ENCODE peak calls at places on chromosomes 5 and 9, in four cellular contexts. One of them, this sample, is unnamed. For H3K27me3, the result is how much of the 10 kb centered on the place peaks cover.

GRCh38 chr9:98215266-98215665 is 22.8 kb upstream of the CORO2A start:
- DNase-seq in HCT116: no peak
- DNase-seq in neural progenitor cell: no peak
- DNase-seq in bronchial epithelial cell: no peak
- DNase-seq in this sample: no peak

GRCh38 chr9:133786371-133786753 is 48.2 kb upstream of the SARDH start:
- DNase-seq in HCT116: no peak
- DNase-seq in neural progenitor cell: no peak
- DNase-seq in bronchial epithelial cell: no peak
- DNase-seq in this sample: no peak

GRCh38 chr5:82244854-82245635 is 33.1 kb downstream of the RPS23 start:
- DNase-seq in HCT116: no peak
- DNase-seq in neural progenitor cell: no peak
- DNase-seq in bronchial epithelial cell: no peak
- DNase-seq in this sample: no peak

GRCh38 chr9:19087601-19088000 is 15.1 kb downstream of the HAUS6 start:
- DNase-seq in HCT116: no peak
- DNase-seq in neural progenitor cell: no peak
- DNase-seq in bronchial epithelial cell: peak
- DNase-seq in this sample: peak

GRCh38 chr5:32711693-32712462 is 757 bp downstream of the NPR3 start:
- DNase-seq in HCT116: no peak
- DNase-seq in neural progenitor cell: peak
- DNase-seq in bronchial epithelial cell: no peak
- DNase-seq in this sample: no peak

GRCh38 chr5:173318338-173318737 is 9.9 kb downstream of the STC2 start:
- DNase-seq in HCT116: no peak
- DNase-seq in neural progenitor cell: no peak
- DNase-seq in bronchial epithelial cell: no peak
- DNase-seq in this sample: no peak

GRCh38 chr5:95960802-95961616 is 642 bp downstream of the ELL2 start:
- DNase-seq in HCT116: no peak
- DNase-seq in neural progenitor cell: peak
- DNase-seq in bronchial epithelial cell: peak
- DNase-seq in this sample: no peak

GRCh38 chr9:82106536-82106935 is 118.0 kb downstream of the SPATA31D1 start:
- DNase-seq in HCT116: no peak
- DNase-seq in neural progenitor cell: no peak
- DNase-seq in bronchial epithelial cell: no peak
- DNase-seq in this sample: no peak

GRCh38 chr5:12204761-12205160 is 300.5 kb upstream of the CTNND2 start:
- DNase-seq in HCT116: no peak
- DNase-seq in neural progenitor cell: no peak
- DNase-seq in bronchial epithelial cell: no peak
- DNase-seq in this sample: no peak

GRCh38 chr5:52878671-52879070 is 91.0 kb downstream of the ITGA1 start:
- DNase-seq in HCT116: no peak
- DNase-seq in neural progenitor cell: no peak
- DNase-seq in bronchial epithelial cell: no peak
- DNase-seq in this sample: no peak

GRCh38 chr5:95857185-95857945 is 34.8 kb upstream of the GLRX start:
- DNase-seq in HCT116: no peak
- DNase-seq in neural progenitor cell: no peak
- DNase-seq in bronchial epithelial cell: no peak
- DNase-seq in this sample: no peak

GRCh38 chr9:20402273-20402875 is 219.9 kb downstream of the MLLT3 start:
- DNase-seq in HCT116: no peak
- DNase-seq in neural progenitor cell: no peak
- DNase-seq in bronchial epithelial cell: peak
- DNase-seq in this sample: no peak

GRCh38 chr5:95823738-95824609 is 1.4 kb upstream of the GLRX start:
- DNase-seq in HCT116: peak
- DNase-seq in neural progenitor cell: no peak
- DNase-seq in bronchial epithelial cell: peak
- DNase-seq in this sample: peak

GRCh38 chr5:107135391-107135790 is 535.3 kb downstream of the EFNA5 start:
- DNase-seq in HCT116: no peak
- DNase-seq in neural progenitor cell: no peak
- DNase-seq in bronchial epithelial cell: peak
- DNase-seq in this sample: peak

GRCh38 chr5:107129051-107129450 is 541.7 kb downstream of the EFNA5 start:
- DNase-seq in HCT116: no peak
- DNase-seq in neural progenitor cell: no peak
- DNase-seq in bronchial epithelial cell: no peak
- DNase-seq in this sample: no peak

GRCh38 chr5:107134931-107135330 is 535.8 kb downstream of the EFNA5 start:
- DNase-seq in HCT116: no peak
- DNase-seq in neural progenitor cell: no peak
- DNase-seq in bronchial epithelial cell: peak
- DNase-seq in this sample: no peak
- TF ChIP-seq CTCF in HCT116: no peak
- TF ChIP-seq CTCF in neural progenitor cell: no peak
- TF ChIP-seq CTCF in bronchial epithelial cell: no peak
- TF ChIP-seq CTCF in this sample: no peak

GRCh38 chr5:38845555-38846378 is at the start of gene OSMR:
- DNase-seq in HCT116: peak
- DNase-seq in neural progenitor cell: peak
- DNase-seq in bronchial epithelial cell: peak
- DNase-seq in this sample: peak
- H3K4me3 ChIP-seq in HCT116: peak
- H3K4me3 ChIP-seq in neural progenitor cell: peak
- H3K4me3 ChIP-seq in bronchial epithelial cell: peak
- H3K4me3 ChIP-seq in this sample: peak

DNA sequence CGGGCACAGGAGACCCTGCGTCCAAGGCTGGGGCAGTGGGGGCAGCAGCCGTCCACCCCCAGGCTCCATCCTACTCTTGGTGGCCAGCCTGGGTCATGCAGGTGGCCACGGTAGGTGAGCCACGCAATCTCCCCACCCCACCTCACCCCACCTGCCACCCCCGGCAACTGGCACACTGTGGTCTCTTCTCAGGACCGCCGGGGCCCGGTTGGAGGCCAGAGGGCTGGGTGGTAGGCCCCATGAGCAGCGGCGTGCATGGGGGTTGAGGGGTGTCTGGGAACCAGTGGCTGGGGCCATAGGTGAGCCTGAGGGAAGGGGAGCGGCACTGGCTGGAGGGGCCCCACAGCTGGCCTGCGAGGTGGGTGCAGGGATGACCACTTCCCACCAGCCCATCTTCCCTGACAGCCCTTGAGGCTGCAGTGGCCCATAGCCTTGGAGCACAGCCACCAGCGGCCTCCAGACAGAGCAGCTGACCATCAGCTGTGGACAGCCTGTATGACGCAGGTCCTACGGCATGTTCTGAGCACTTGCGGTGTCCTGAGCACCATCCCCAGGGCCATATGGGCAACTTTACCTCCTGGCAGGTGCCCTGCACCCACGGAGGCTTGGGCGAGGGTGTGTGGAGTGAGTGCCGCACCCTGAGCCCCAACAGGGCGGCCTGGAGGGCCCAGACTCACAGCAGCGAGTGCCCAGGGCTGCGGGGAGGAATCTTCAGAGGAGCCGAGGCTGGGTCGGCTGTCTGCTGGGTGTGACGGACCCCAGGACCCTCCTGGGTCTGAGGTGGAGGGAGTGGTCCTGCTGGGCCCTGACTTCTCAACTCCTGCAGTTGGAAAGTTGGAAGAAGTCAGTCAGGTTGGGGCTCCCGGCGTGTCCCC is 47.4 kb downstream of the KCNT1 start:
- DNase-seq in HCT116: no peak
- DNase-seq in neural progenitor cell: no peak
- DNase-seq in bronchial epithelial cell: no peak
- DNase-seq in this sample: no peak
- H3K27me3 ChIP-seq in HCT116: under half
- H3K27me3 ChIP-seq in neural progenitor cell: under half
- H3K27me3 ChIP-seq in bronchial epithelial cell: under half
- H3K27me3 ChIP-seq in this sample: under half

DNA sequence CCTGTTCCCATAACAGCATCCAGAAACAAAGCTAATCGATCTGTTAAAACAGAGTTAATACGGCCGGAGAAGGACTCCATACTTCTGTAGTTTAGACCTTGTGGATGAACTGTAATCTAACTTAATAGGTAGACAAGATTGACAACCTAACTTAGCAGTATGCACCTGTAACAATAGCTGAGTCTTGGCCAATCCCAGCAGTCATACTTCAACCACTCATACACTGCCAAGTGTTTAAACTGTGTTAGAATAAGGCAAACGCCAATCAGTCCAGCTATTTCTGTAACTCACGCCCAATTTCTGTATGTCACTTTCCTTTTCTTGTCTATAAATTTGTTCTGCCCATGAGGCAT is 33.7 kb upstream of the MACIR start:
- DNase-seq in HCT116: peak
- DNase-seq in neural progenitor cell: no peak
- DNase-seq in bronchial epithelial cell: no peak
- DNase-seq in this sample: no peak
- TF ChIP-seq CTCF in HCT116: no peak
- TF ChIP-seq CTCF in neural progenitor cell: no peak
- TF ChIP-seq CTCF in bronchial epithelial cell: no peak
- TF ChIP-seq CTCF in this sample: no peak